ENCODE peak calls at places on chromosomes 5 and 9, in seven cellular contexts. G is CD8-positive, alpha-beta T cell; F is neural progenitor cell; H is vagina; U is fibroblast of lung; L is AG10803; V is pancreas. N is an unnamed sample.

GRCh38 chr5:147830035-147830434 is 1.4 kb downstream of the SPINK1 start:
- DNase-seq in F (no peak), L (no peak), G (no peak), U (no peak), H (no peak), V (no peak), N (no peak)

GRCh38 chr9:73050062-73050814 is 97.4 kb upstream of the ALDH1A1 start:
- DNase-seq in L (peak; percentile 70), V (no peak), U (peak; percentile 36), G (no peak), H (no peak), F (no peak), N (no peak)

GRCh38 chr9:123812984-123813383 is 116.9 kb downstream of the DENND1A start:
- DNase-seq in L (no peak), G (no peak), H (no peak), V (no peak), F (no peak), U (no peak), N (no peak)

GRCh38 chr5:176935017-176935416 is 35.9 kb upstream of the HK3 start:
- DNase-seq in F (no peak), L (no peak), G (no peak), H (no peak), V (no peak), U (no peak), N (no peak)

GRCh38 chr9:83933804-83934203 is 12.6 kb upstream of the KIF27 start:
- DNase-seq in U (no peak), H (no peak), L (peak; percentile 81), F (no peak), G (no peak), V (no peak), N (no peak)

GRCh38 chr5:174427304-174427703 is 297.1 kb upstream of the MSX2 start:
- DNase-seq in G (no peak), V (no peak), U (no peak), H (peak; percentile 22), L (no peak), F (no peak), N (no peak)

GRCh38 chr5:132254321-132254977 is 3.0 kb upstream of the PDLIM4 start:
- DNase-seq in U (no peak), H (peak; percentile 80), L (no peak), F (no peak), V (no peak), G (no peak), N (no peak)

GRCh38 chr9:136010176-136010575 is 49.0 kb upstream of the UBAC1 start:
- DNase-seq in G (no peak), U (no peak), V (no peak), L (no peak), H (no peak), F (no peak), N (no peak)

GRCh38 chr9:16485575-16486321 is 384.7 kb downstream of the BNC2 start:
- DNase-seq in H (no peak), F (peak; percentile 54), L (no peak), U (no peak), V (no peak), G (no peak), N (no peak)

GRCh38 chr9:11743356-11743755 is 949.8 kb upstream of the TYRP1 start:
- DNase-seq in V (no peak), F (no peak), U (no peak), L (no peak), H (no peak), G (no peak), N (no peak)

GRCh38 chr5:169717298-169717697 is 80.2 kb downstream of the DOCK2 start:
- DNase-seq in G (no peak), L (peak; percentile 49), U (no peak), H (no peak), V (no peak), F (no peak), N (no peak)

GRCh38 chr5:149018909-149019443 is 43.9 kb downstream of the SH3TC2 start:
- DNase-seq in U (no peak), H (no peak), F (no peak), L (peak; percentile 90), V (no peak), G (no peak), N (no peak)

GRCh38 chr5:74643160-74643562 is 2.6 kb upstream of the ENC1 start:
- DNase-seq in V (no peak), U (peak; percentile 99), L (peak; percentile 97), G (no peak), H (no peak), F (no peak), N (no peak)

GRCh38 chr5:132321109-132321721 is 27.0 kb downstream of the SLC22A4 start:
- DNase-seq in L (no peak), G (no peak), V (no peak), F (no peak), U (no peak), H (no peak), N (no peak)

GRCh38 chr9:72292874-72293607 is 72.0 kb downstream of the ZFAND5 start:
- DNase-seq in V (no peak), U (peak; percentile 72), F (no peak), H (no peak), G (no peak), L (peak; percentile 73), N (no peak)

GRCh38 chr9:134158753-134159392 is 5.5 kb downstream of the RNU6ATAC start:
- DNase-seq in L (no peak), U (no peak), G (no peak), V (no peak), H (no peak), F (no peak), N (no peak)

GRCh38 chr9:78033870-78034269 is 2.3 kb upstream of the GNAQ start:
- DNase-seq in F (no peak), G (no peak), V (no peak), U (no peak), L (no peak), H (no peak), N (no peak)

GRCh38 chr9:2241461-2241874 is 226.3 kb downstream of the SMARCA2 start:
- DNase-seq in G (no peak), U (peak; percentile 97), H (no peak), L (peak; percentile 78), F (peak; percentile 93), V (peak; percentile 59), N (peak; percentile 32)

GRCh38 chr5:32679218-32679617 is 31.9 kb upstream of the NPR3 start:
- DNase-seq in U (no peak), V (no peak), H (no peak), F (no peak), G (no peak), L (peak; percentile 5), N (no peak)

GRCh38 chr5:154573011-154573410 is 95.0 kb upstream of the HAND1 start:
- DNase-seq in L (no peak), V (no peak), U (no peak), H (peak; percentile 44), F (no peak), G (no peak), N (no peak)

GRCh38 chr5:172438304-172438652 is 16.0 kb downstream of the SH3PXD2B start:
- DNase-seq in U (no peak), G (no peak), F (no peak), V (no peak), H (no peak), L (peak; percentile 38), N (no peak)

GRCh38 chr9:90783552-90783951 is 18.1 kb upstream of the SYK start:
- DNase-seq in V (no peak), L (no peak), H (no peak), F (no peak), U (no peak), G (no peak), N (no peak)
- TF ChIP-seq CTCF in V (no peak), L (no peak), H (no peak), F (no peak), U (no peak), G (no peak), N (no peak)

DNA sequence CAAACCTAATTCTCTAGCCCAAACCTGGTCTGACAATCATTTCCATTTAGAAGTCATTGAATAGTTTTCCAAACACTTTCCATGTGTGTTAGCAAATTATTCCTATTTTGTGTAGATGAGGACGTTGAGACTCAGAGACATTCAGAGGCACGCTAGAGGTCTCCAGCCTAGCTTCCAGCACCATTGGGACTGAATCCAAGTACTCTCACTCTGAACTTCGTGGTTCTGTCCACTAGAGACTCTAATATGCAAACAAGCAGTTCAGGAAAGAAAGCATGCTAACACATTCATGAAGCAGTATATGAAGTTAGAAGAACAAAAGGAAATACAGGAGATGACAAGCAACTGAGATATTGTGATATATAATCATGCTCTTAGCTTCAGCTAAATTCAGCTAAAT is 354.8 kb downstream of the NTRK2 start:
- DNase-seq in H (no peak), L (no peak), G (no peak), U (no peak), F (no peak), V (no peak), N (no peak)
- TF ChIP-seq CTCF in H (no peak), L (no peak), G (no peak), U (no peak), F (no peak), V (no peak), N (no peak)

GRCh38 chr5:103461223-103461622 is 101.4 kb downstream of the NUDT12 start:
- DNase-seq in L (peak; percentile 90), V (no peak), G (no peak), U (peak; percentile 96), H (no peak), F (no peak), N (no peak)

GRCh38 chr5:103466494-103466893 is 96.1 kb downstream of the NUDT12 start:
- DNase-seq in L (peak; percentile 64), F (no peak), U (peak; percentile 55), V (no peak), G (no peak), H (no peak), N (no peak)

GRCh38 chr5:103467831-103468230 is 94.8 kb downstream of the NUDT12 start:
- DNase-seq in G (no peak), F (no peak), H (no peak), U (no peak), V (no peak), L (peak; percentile 63), N (no peak)

GRCh38 chr5:103465891-103466290 is 96.7 kb downstream of the NUDT12 start:
- DNase-seq in G (no peak), U (no peak), F (no peak), V (no peak), H (no peak), L (peak; percentile 49), N (no peak)

DNA sequence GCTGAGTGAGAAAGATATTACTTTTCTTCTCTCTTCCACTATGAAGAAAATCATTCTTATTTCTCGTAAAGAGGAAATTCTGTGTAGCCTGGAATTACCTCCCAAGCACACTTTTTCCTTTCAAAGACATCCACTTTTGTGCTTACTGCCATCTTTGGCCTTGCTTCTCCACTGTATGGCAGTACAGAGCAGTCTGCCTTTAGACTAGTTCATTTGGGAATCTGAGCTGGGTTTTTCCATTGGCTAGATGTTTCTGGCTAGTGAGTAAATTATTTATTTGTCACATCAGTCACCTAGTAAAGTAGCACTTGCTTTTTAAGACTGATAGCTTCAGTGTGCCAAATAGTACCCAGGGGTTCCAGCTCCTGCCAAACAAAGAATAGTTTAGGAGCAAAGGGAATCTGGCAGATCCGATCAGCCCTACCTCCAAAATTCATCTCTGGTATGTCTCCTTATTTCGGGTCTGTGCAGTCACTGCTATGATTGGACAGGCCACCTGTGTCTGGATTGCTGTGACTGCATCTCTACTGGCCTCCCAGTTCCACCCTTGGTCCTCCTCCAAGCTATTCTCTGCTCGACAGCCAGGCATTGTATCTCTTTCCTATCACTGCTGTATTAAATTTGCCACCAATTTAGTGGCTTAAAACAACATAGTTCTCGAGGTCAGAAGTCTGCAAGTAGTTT is 97.6 kb downstream of the NUDT12 start:
- DNase-seq in G (no peak), F (no peak), L (no peak), U (no peak), V (no peak), H (no peak), N (no peak)
- TF ChIP-seq CTCF in G (no peak), F (peak; percentile 25), L (peak; percentile 30), U (peak; percentile 15), V (no peak), H (no peak), N (no peak)

GRCh38 chr5:160188151-160188967 is 40.9 kb upstream of the FABP6 start:
- DNase-seq in F (peak; percentile 70), V (peak; percentile 68), H (no peak), G (no peak), U (peak; percentile 88), L (peak; percentile 65), N (peak; percentile 56)
- TF ChIP-seq CTCF in F (peak; percentile 10), V (no peak), H (no peak), G (no peak), U (peak; percentile 22), L (no peak), N (no peak)